ENCODE peak calls at places on chromosomes 3 and 15, in eight cellular contexts. J, O, D, F, E, B, H and G are unnamed samples.

GRCh38 chr3:118477768-118478167 is 556.9 kb downstream of the IGSF11 start:
- ATAC-seq in J (no peak), O (no peak), D (no peak), F (no peak), E (no peak), B (no peak), H (no peak), G (no peak)

GRCh38 chr15:26382416-26383086 is 390.3 kb downstream of the GABRB3 start:
- ATAC-seq in J (no peak), O (no peak), D (no peak), F (no peak), E (no peak), B (no peak), H (no peak), G (no peak)

GRCh38 chr15:28915041-28915810 is 29.5 kb downstream of the APBA2 start:
- ATAC-seq in J (peak; percentile 58), O (no peak), D (peak; percentile 21), F (peak; percentile 34), E (no peak), B (no peak), H (no peak), G (peak; percentile 22)

GRCh38 chr3:99867594-99868437 is 50.2 kb downstream of the CMSS1 start:
- ATAC-seq in J (no peak), O (no peak), D (no peak), F (peak; percentile 59), E (no peak), B (no peak), H (no peak), G (peak; percentile 66)

GRCh38 chr3:98964784-98965183 is 63.3 kb upstream of the DCBLD2 start:
- ATAC-seq in J (no peak), O (no peak), D (no peak), F (no peak), E (no peak), B (no peak), H (no peak), G (no peak)

GRCh38 chr3:189988322-189988721 is 132.4 kb downstream of the P3H2 start:
- ATAC-seq in J (no peak), O (no peak), D (no peak), F (no peak), E (no peak), B (no peak), H (no peak), G (no peak)

GRCh38 chr3:171842864-171843511 is at the start of gene TMEM212:
- ATAC-seq in J (no peak), O (peak; percentile 57), D (no peak), F (no peak), E (peak; percentile 40), B (no peak), H (peak; percentile 49), G (no peak)

GRCh38 chr15:50341737-50342136 is 13.3 kb downstream of the GABPB1 start:
- ATAC-seq in J (no peak), O (no peak), D (no peak), F (peak; percentile 36), E (no peak), B (no peak), H (no peak), G (no peak)

GRCh38 chr3:15033103-15033502 is 32.0 kb downstream of the MRPS25 start:
- ATAC-seq in J (no peak), O (no peak), D (no peak), F (no peak), E (no peak), B (no peak), H (no peak), G (no peak)

GRCh38 chr15:101152914-101153313 is 98.9 kb downstream of the CHSY1 start:
- ATAC-seq in J (no peak), O (no peak), D (no peak), F (peak; percentile 35), E (peak; percentile 90), B (no peak), H (no peak), G (peak; percentile 34)

GRCh38 chr3:132134611-132135010 is 99.8 kb upstream of the CPNE4 start:
- ATAC-seq in J (no peak), O (no peak), D (peak; percentile 67), F (no peak), E (no peak), B (no peak), H (no peak), G (no peak)

GRCh38 chr3:141257971-141258370 is 26.3 kb downstream of the PXYLP1 start:
- ATAC-seq in J (no peak), O (no peak), D (no peak), F (peak; percentile 42), E (no peak), B (no peak), H (no peak), G (peak; percentile 74)

GRCh38 chr3:193821272-193821671 is 228.3 kb downstream of the OPA1 start:
- ATAC-seq in J (no peak), O (no peak), D (no peak), F (no peak), E (no peak), B (no peak), H (no peak), G (no peak)

GRCh38 chr3:4311496-4311895 is 8.3 kb downstream of the SETMAR start:
- ATAC-seq in J (no peak), O (no peak), D (no peak), F (no peak), E (no peak), B (no peak), H (no peak), G (no peak)

GRCh38 chr3:35778201-35778600 is 138.9 kb downstream of the ARPP21 start:
- ATAC-seq in J (no peak), O (no peak), D (no peak), F (no peak), E (no peak), B (no peak), H (no peak), G (no peak)

GRCh38 chr15:96428742-96429141 is 98.2 kb downstream of the NR2F2 start:
- ATAC-seq in J (peak; percentile 80), O (peak; percentile 79), D (peak; percentile 70), F (no peak), E (no peak), B (peak; percentile 93), H (peak; percentile 98), G (no peak)

GRCh38 chr15:29978411-29979382 is 104.1 kb upstream of the GOLGA8J start:
- ATAC-seq in J (no peak), O (no peak), D (no peak), F (no peak), E (no peak), B (no peak), H (no peak), G (no peak)

GRCh38 chr3:114338651-114339357 is 45.0 kb downstream of the TIGIT start:
- ATAC-seq in J (no peak), O (no peak), D (no peak), F (no peak), E (no peak), B (no peak), H (no peak), G (peak; percentile 51)

GRCh38 chr3:25110642-25111041 is 317.4 kb upstream of the RARB start:
- ATAC-seq in J (no peak), O (no peak), D (no peak), F (no peak), E (no peak), B (no peak), H (no peak), G (no peak)

GRCh38 chr15:79065744-79066376 is 24.7 kb downstream of the RASGRF1 start:
- ATAC-seq in J (no peak), O (no peak), D (peak; percentile 19), F (peak; percentile 44), E (no peak), B (no peak), H (no peak), G (no peak)

GRCh38 chr3:149352556-149352955 is 19.1 kb upstream of the TM4SF18 start:
- ATAC-seq in J (peak; percentile 88), O (peak; percentile 62), D (peak; percentile 94), F (peak; percentile 49), E (peak; percentile 60), B (peak; percentile 65), H (peak; percentile 85), G (peak; percentile 69)

GRCh38 chr15:90654233-90655124 is 62.7 kb upstream of the BLM start:
- ATAC-seq in J (no peak), O (no peak), D (no peak), F (no peak), E (peak; percentile 36), B (peak; percentile 33), H (no peak), G (no peak)

GRCh38 chr3:118984699-118985098 is 49.9 kb downstream of the IGSF11 start:
- ATAC-seq in J (no peak), O (no peak), D (no peak), F (no peak), E (no peak), B (no peak), H (no peak), G (peak; percentile 54)

GRCh38 chr3:23834082-23834870 is 28.5 kb downstream of the UBE2E1 start:
- ATAC-seq in J (no peak), O (no peak), D (no peak), F (no peak), E (no peak), B (peak; percentile 23), H (no peak), G (no peak)

GRCh38 chr15:47384776-47385175 is 332.5 kb upstream of the SEMA6D start:
- ATAC-seq in J (no peak), O (no peak), D (no peak), F (no peak), E (no peak), B (no peak), H (peak; percentile 10), G (no peak)

GRCh38 chr3:133488785-133489367 is 84.6 kb upstream of the CDV3 start:
- ATAC-seq in J (no peak), O (peak; percentile 83), D (peak; percentile 74), F (no peak), E (peak; percentile 93), B (no peak), H (no peak), G (no peak)

GRCh38 chr3:52891615-52892081 is 5.7 kb downstream of the STIMATE start:
- ATAC-seq in J (peak; percentile 27), O (peak; percentile 16), D (no peak), F (no peak), E (peak; percentile 70), B (peak; percentile 35), H (no peak), G (no peak)

GRCh38 chr3:188092648-188093047 is 61.3 kb upstream of the LPP start:
- ATAC-seq in J (no peak), O (no peak), D (peak; percentile 87), F (peak; percentile 98), E (no peak), B (no peak), H (no peak), G (peak; percentile 99)

GRCh38 chr15:71493526-71493925 is 316.8 kb upstream of the NR2E3 start:
- ATAC-seq in J (no peak), O (no peak), D (no peak), F (no peak), E (no peak), B (no peak), H (peak; percentile 37), G (no peak)

GRCh38 chr3:170386468-170386867 is 29.0 kb downstream of the SKIL start:
- ATAC-seq in J (no peak), O (no peak), D (no peak), F (no peak), E (no peak), B (no peak), H (no peak), G (no peak)

GRCh38 chr3:16837602-16838001 is 47.2 kb upstream of the PLCL2 start:
- ATAC-seq in J (no peak), O (no peak), D (no peak), F (no peak), E (no peak), B (peak; percentile 67), H (no peak), G (no peak)

GRCh38 chr3:125043599-125044151 is 12.1 kb downstream of the HEG1 start:
- ATAC-seq in J (peak; percentile 65), O (peak; percentile 59), D (no peak), F (no peak), E (no peak), B (peak; percentile 72), H (no peak), G (no peak)